ENCODE peak calls at places on chromosomes 16 and 17, in nine cellular contexts. Y, W, R, E, L, T, B, D and I are unnamed samples.

GRCh38 chr17:55451203-55451641 is 29.6 kb upstream of the MMD start:
- DNase-seq in E (no peak), L (no peak), R (no peak), B (no peak), T (no peak), Y (no peak), W (no peak), D (no peak), I (peak; percentile 68)

GRCh38 chr16:31038993-31039392 is 5.6 kb downstream of the STX4 start:
- DNase-seq in R (no peak), B (no peak), L (no peak), E (no peak), W (no peak), T (no peak), D (no peak), Y (no peak), I (no peak)

GRCh38 chr16:75218256-75219076 is at the start of gene CTRB1:
- DNase-seq in B (no peak), D (no peak), W (no peak), L (peak; percentile 99), T (no peak), E (no peak), Y (no peak), R (no peak), I (no peak)

GRCh38 chr17:34503804-34504203 is 75.6 kb upstream of the TMEM132E start:
- DNase-seq in L (peak; percentile 13), T (no peak), D (no peak), E (no peak), B (no peak), Y (no peak), W (no peak), R (no peak), I (no peak)

GRCh38 chr17:69539781-69540319 is 125.4 kb downstream of the MAP2K6 start:
- DNase-seq in L (no peak), D (no peak), Y (no peak), B (no peak), W (no peak), R (no peak), T (no peak), E (no peak), I (no peak)

GRCh38 chr17:45740553-45741330 is 43.4 kb upstream of the CRHR1 start:
- DNase-seq in B (no peak), T (no peak), L (no peak), R (peak; percentile 64), W (no peak), Y (no peak), E (no peak), D (peak; percentile 25), I (peak; percentile 65)

GRCh38 chr16:27558434-27558833 is 8.5 kb downstream of the KATNIP start:
- DNase-seq in D (no peak), T (no peak), Y (no peak), E (no peak), L (no peak), R (no peak), B (no peak), W (no peak), I (no peak)

GRCh38 chr16:65287307-65287706 is 165.4 kb upstream of the CDH11 start:
- DNase-seq in B (no peak), R (no peak), Y (no peak), D (no peak), T (no peak), L (no peak), W (no peak), E (no peak), I (no peak)

GRCh38 chr17:29607557-29608195 is 14.7 kb downstream of the ANKRD13B start:
- DNase-seq in L (no peak), T (no peak), R (no peak), B (no peak), W (no peak), Y (no peak), E (no peak), D (no peak), I (no peak)

GRCh38 chr16:14307623-14308356 is 236.7 kb downstream of the MRTFB start:
- DNase-seq in E (no peak), B (no peak), W (no peak), Y (no peak), R (peak; percentile 22), T (no peak), D (no peak), L (peak; percentile 78), I (peak; percentile 29)

GRCh38 chr17:67378444-67379250 is 1.6 kb downstream of the PITPNC1 start:
- DNase-seq in W (peak; percentile 83), D (peak; percentile 85), Y (peak; percentile 79), E (peak; percentile 80), B (peak; percentile 91), T (peak; percentile 85), R (peak; percentile 88), L (peak; percentile 84), I (peak; percentile 81)
- TF ChIP-seq POLR2A in W (peak; percentile 46), D (peak; percentile 19), Y (peak; percentile 63), E (no peak), B (peak; percentile 34), T (peak; percentile 47), R (peak; percentile 7), L (peak; percentile 87), I (no peak)

GRCh38 chr16:88536971-88537751 is 33.0 kb upstream of the ZC3H18 start:
- DNase-seq in B (no peak), D (no peak), L (peak; percentile 54), T (peak; percentile 44), W (no peak), E (no peak), R (peak; percentile 47), Y (no peak), I (peak; percentile 50)
- TF ChIP-seq POLR2A in B (no peak), D (no peak), L (no peak), T (no peak), W (no peak), E (no peak), R (no peak), Y (no peak), I (no peak)

GRCh38 chr17:42183741-42184711 is 1.2 kb downstream of the HCRT start:
- DNase-seq in T (peak; percentile 81), L (peak; percentile 84), R (peak; percentile 85), W (peak; percentile 89), Y (peak; percentile 24), B (no peak), E (peak; percentile 77), D (peak; percentile 83), I (peak; percentile 86)
- TF ChIP-seq POLR2A in T (no peak), L (peak; percentile 68), R (no peak), W (peak; percentile 57), Y (no peak), B (peak; percentile 13), E (no peak), D (no peak), I (peak; percentile 71)

GRCh38 chr17:17591408-17592265 is at the start of gene PEMT:
- DNase-seq in B (peak; percentile 99), W (peak; percentile 94), E (peak; percentile 97), D (peak; percentile 99), Y (peak; percentile 98), R (peak; percentile 99), L (peak; percentile 98), T (peak; percentile 93), I (peak; percentile 98)
- TF ChIP-seq POLR2A in B (peak; percentile 36), W (peak; percentile 69), E (no peak), D (no peak), Y (peak; percentile 43), R (peak; percentile 72), L (peak; percentile 82), T (peak; percentile 56), I (peak; percentile 71)

DNA sequence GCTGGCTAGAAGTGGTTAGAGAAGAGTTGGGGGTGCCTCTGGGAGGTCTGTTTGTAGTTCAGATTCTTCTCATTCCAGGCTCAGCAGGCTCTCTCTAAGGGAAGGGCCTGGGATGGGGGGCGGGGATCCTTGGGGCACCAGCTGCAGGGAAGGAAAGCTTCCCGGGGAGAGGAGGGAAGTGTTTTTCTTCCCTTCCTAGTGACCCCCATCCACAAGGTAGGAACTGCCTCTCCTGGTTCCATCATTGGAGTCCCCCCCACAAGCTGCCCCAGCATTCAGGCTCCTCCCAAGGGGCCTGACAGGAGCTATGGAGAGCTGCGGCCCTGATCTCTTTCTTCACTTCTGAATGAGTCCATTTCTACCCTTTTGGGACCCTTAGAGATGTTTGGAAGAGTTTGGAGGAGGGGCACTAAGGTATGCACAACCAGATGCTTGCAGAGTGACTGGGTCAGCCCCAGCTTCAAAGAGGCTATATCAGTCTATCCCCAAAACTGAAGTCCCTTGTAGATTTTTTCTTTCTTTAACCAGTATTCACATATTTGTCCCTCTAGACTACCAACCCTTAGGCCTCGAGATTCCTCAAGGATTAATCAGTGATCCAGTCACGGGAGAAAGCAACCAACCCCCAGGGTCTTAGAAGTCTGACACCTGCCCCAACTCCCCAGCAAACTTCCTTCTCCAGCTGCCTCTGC is 13.9 kb upstream of the FZD2 start:
- DNase-seq in L (no peak), E (no peak), D (no peak), W (no peak), B (no peak), T (no peak), Y (no peak), R (no peak), I (no peak)
- TF ChIP-seq POLR2A in L (no peak), E (no peak), D (no peak), W (no peak), B (no peak), T (no peak), Y (no peak), R (no peak), I (no peak)

GRCh38 chr17:39953471-39953888 is 9.3 kb upstream of the GSDMA start:
- DNase-seq in W (no peak), D (no peak), T (no peak), R (no peak), L (no peak), E (no peak), Y (no peak), B (no peak), I (no peak)
- TF ChIP-seq POLR2A in W (no peak), D (no peak), T (peak; percentile 21), R (no peak), L (no peak), E (no peak), Y (no peak), B (no peak), I (no peak)